ENCODE peak calls at places on chromosomes 5 and 9, in seven cellular contexts. W is fibroblast of the aortic adventitia; L is CD8-positive, alpha-beta T cell; Z is transverse colon; H is gastrocnemius medialis; E is choroid plexus epithelial cell; K is H7. M is an unnamed sample.

GRCh38 chr9:134010774-134011173 is 14.5 kb upstream of the BRD3OS start:
- DNase-seq in E (no peak), L (no peak), W (no peak), Z (no peak), H (no peak), K (no peak), M (no peak)

GRCh38 chr5:81315336-81315735 is 13.9 kb downstream of the ZCCHC9 start:
- DNase-seq in W (peak; percentile 53), L (no peak), Z (no peak), E (peak; percentile 42), H (no peak), K (no peak), M (no peak)

GRCh38 chr5:91955610-91956009 is 572.5 kb upstream of the ARRDC3 start:
- DNase-seq in K (no peak), Z (no peak), H (no peak), L (no peak), E (no peak), W (no peak), M (no peak)

GRCh38 chr9:91495450-91495849 is 71.8 kb upstream of the NFIL3 start:
- DNase-seq in E (peak; percentile 97), L (no peak), H (no peak), K (no peak), W (peak; percentile 93), Z (no peak), M (no peak)

GRCh38 chr5:148998174-148998797 is 64.6 kb downstream of the SH3TC2 start:
- DNase-seq in H (peak; percentile 30), L (no peak), Z (no peak), E (peak; percentile 82), W (peak; percentile 81), K (peak; percentile 42), M (no peak)

GRCh38 chr9:1001838-1002237 is 25.4 kb downstream of the DMRT3 start:
- DNase-seq in E (no peak), K (no peak), L (no peak), H (no peak), W (no peak), Z (no peak), M (no peak)

GRCh38 chr9:70094747-70095146 is 51.1 kb downstream of the MAMDC2 start:
- DNase-seq in E (no peak), W (no peak), K (no peak), H (no peak), Z (no peak), L (no peak), M (no peak)

GRCh38 chr9:69476016-69476415 is 151.0 kb downstream of the ENTREP1 start:
- DNase-seq in W (no peak), L (no peak), Z (no peak), K (no peak), H (no peak), E (no peak), M (no peak)

GRCh38 chr9:69573666-69574456 is 98.3 kb downstream of the APBA1 start:
- DNase-seq in Z (no peak), K (no peak), W (peak; percentile 37), L (no peak), E (peak; percentile 64), H (no peak), M (no peak)

GRCh38 chr5:154111214-154111613 is 72.4 kb downstream of the MFAP3 start:
- DNase-seq in L (no peak), H (no peak), Z (no peak), W (no peak), K (no peak), E (no peak), M (no peak)

GRCh38 chr5:154476343-154477213 is 1.4 kb downstream of the HAND1 start:
- DNase-seq in L (no peak), W (no peak), E (no peak), Z (no peak), K (peak; percentile 77), H (no peak), M (no peak)

GRCh38 chr5:1666812-1667588 is 132.6 kb downstream of the MRPL36 start:
- DNase-seq in W (no peak), H (no peak), K (peak; percentile 98), Z (peak; percentile 37), E (no peak), L (no peak), M (no peak)

GRCh38 chr9:130185494-130186005 is 13.3 kb downstream of the NCS1 start:
- DNase-seq in W (no peak), H (no peak), Z (no peak), E (peak; percentile 30), K (peak; percentile 88), L (no peak), M (no peak)

GRCh38 chr9:69905291-69905690 is 84.7 kb downstream of the CFAP95 start:
- DNase-seq in L (no peak), E (no peak), W (no peak), K (no peak), H (no peak), Z (no peak), M (no peak)

GRCh38 chr5:137147346-137147745 is 351.8 kb downstream of the SPOCK1 start:
- DNase-seq in W (no peak), Z (no peak), L (no peak), K (no peak), E (no peak), H (no peak), M (no peak)

GRCh38 chr5:137145726-137146125 is 353.4 kb downstream of the SPOCK1 start:
- DNase-seq in Z (no peak), K (no peak), W (peak; percentile 21), L (no peak), H (no peak), E (no peak), M (no peak)

GRCh38 chr5:137148128-137148527 is 351.0 kb downstream of the SPOCK1 start:
- DNase-seq in L (no peak), W (no peak), H (no peak), K (no peak), E (no peak), Z (no peak), M (no peak)

GRCh38 chr5:137144656-137145055 is 354.5 kb downstream of the SPOCK1 start:
- DNase-seq in W (no peak), Z (no peak), H (no peak), E (no peak), K (no peak), L (no peak), M (peak; percentile 24)

GRCh38 chr5:137146402-137146889 is 352.7 kb downstream of the SPOCK1 start:
- DNase-seq in E (peak; percentile 77), H (peak; percentile 18), K (no peak), W (peak; percentile 98), L (no peak), Z (no peak), M (peak; percentile 78)
- H3K4me3 ChIP-seq in E (no peak overlapping the region), H (no peak overlapping the region), K (no peak overlapping the region), W (peak overlapping the region; percentile 23), L (no peak overlapping the region), Z (no peak overlapping the region), M (no peak overlapping the region)

GRCh38 chr5:138468133-138468965 is 3.1 kb downstream of the EGR1 start:
- DNase-seq in W (peak; percentile 74), K (no peak), L (no peak), Z (no peak), H (no peak), E (peak; percentile 27), M (no peak)
- H3K4me3 ChIP-seq in W (peak overlapping the region; percentile 84), K (no peak overlapping the region), L (no peak overlapping the region), Z (no peak overlapping the region), H (no peak overlapping the region), E (peak overlapping the region; percentile 83), M (peak overlapping the region; percentile 60)

DNA sequence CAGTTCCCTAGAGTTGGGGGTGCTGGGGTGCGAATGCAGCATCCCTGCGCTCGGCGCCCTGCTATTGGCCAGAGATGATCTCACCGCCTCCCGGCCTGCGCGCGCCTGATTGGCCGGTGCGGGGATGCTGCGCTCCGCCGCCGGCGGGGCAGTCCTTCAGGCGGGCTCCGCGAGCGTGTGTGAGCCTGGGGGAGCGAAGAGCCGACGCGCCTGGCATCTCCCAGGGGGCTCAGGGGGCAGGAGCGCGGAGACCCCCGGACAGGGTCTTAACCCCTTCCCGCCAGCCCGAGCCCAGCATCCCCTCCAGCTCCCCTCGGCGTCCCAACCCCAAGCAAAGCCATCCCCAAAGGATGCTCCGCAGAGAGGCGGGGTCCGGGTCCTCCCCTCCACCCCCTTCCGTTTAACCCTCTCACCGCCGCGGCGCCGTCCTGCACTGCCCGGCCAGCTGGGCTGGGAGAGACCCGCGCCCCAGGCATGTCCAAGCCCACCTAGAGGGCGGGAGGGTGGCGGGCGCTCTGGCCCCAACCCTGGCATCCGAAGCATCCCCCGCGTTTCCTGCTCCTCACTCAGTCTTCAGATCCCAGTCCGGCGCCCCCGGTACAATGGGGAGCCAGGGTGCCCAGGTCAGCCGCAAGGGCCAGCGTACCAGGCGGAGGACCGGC is 19.1 kb upstream of the TOR2A start:
- DNase-seq in Z (no peak), K (peak; percentile 98), H (no peak), W (no peak), L (no peak), E (no peak), M (no peak)
- H3K4me3 ChIP-seq in Z (no peak overlapping the region), K (peak overlapping the region; percentile 58), H (no peak overlapping the region), W (no peak overlapping the region), L (no peak overlapping the region), E (no peak overlapping the region), M (no peak overlapping the region)

GRCh38 chr5:58149345-58149744 is 310.5 kb downstream of the PLK2 start:
- DNase-seq in E (no peak), L (no peak), K (no peak), Z (no peak), W (peak; percentile 56), H (no peak), M (no peak)
- H3K4me3 ChIP-seq in E (no peak overlapping the region), L (no peak overlapping the region), K (no peak overlapping the region), Z (no peak overlapping the region), W (no peak overlapping the region), H (no peak overlapping the region), M (no peak overlapping the region)